ENCODE peak calls at places on chromosomes 13 and 19, in five cellular contexts. P, A, L, J and Y are unnamed samples. For H3K4me1 and H3K36me3, the result is how much of the 10 kb centered on the place peaks cover.

GRCh38 chr19:54189020-54189667 is at the start of gene MBOAT7:
- DNase-seq in L (no peak), P (no peak), A (no peak), J (no peak), Y (no peak)

GRCh38 chr13:26710166-26710565 is 50.4 kb downstream of the GPR12 start:
- DNase-seq in L (no peak), A (no peak), J (no peak), P (no peak), Y (no peak)

GRCh38 chr19:45444318-45445041 is 20.8 kb upstream of the ERCC1 start:
- DNase-seq in A (peak), J (peak), L (peak), P (peak), Y (peak)

GRCh38 chr13:111482806-111483620 is 162.6 kb downstream of the TEX29 start:
- DNase-seq in A (no peak), J (no peak), P (no peak), L (no peak), Y (no peak)

GRCh38 chr13:98571955-98572662 is 4.8 kb downstream of the STK24 start:
- DNase-seq in L (peak), P (no peak), A (no peak), J (no peak), Y (peak)

GRCh38 chr19:44685877-44686276 is 13.1 kb upstream of the CEACAM16 start:
- DNase-seq in P (no peak), J (no peak), L (no peak), A (no peak), Y (no peak)

GRCh38 chr19:2328401-2329161 is at the start of the genes LSM7 and SPPL2B:
- DNase-seq in P (peak), A (peak), J (peak), L (peak), Y (peak)

GRCh38 chr19:7562646-7563393 is 27.3 kb downstream of the PNPLA6 start:
- DNase-seq in L (peak), A (no peak), J (no peak), P (peak), Y (no peak)

GRCh38 chr13:32164622-32165268 is 133.2 kb downstream of the FRY start:
- DNase-seq in J (peak), A (no peak), P (peak), L (peak), Y (peak)

GRCh38 chr13:112918746-112919145 is 50.3 kb upstream of the MCF2L start:
- DNase-seq in A (no peak), L (no peak), P (no peak), J (no peak), Y (no peak)

GRCh38 chr13:75792526-75793187 is 156.5 kb downstream of the LMO7 start:
- DNase-seq in J (no peak), A (no peak), L (peak), P (peak), Y (no peak)

GRCh38 chr13:48486362-48486761 is 46.5 kb downstream of the RCBTB2 start:
- DNase-seq in L (no peak), J (no peak), P (no peak), A (no peak), Y (no peak)

GRCh38 chr13:44936246-44936645 is 53.0 kb downstream of the NUFIP1 start:
- DNase-seq in J (no peak), P (no peak), A (no peak), L (no peak), Y (no peak)

GRCh38 chr13:102670130-102670529 is 24.7 kb downstream of the METTL21C start:
- DNase-seq in P (no peak), L (no peak), A (no peak), J (no peak), Y (no peak)

GRCh38 chr19:20067898-20068297 is 9.9 kb upstream of the ZNF90 start:
- DNase-seq in J (peak), A (no peak), L (no peak), P (no peak), Y (no peak)

GRCh38 chr13:51323824-51324511 is 15.5 kb upstream of the SERPINE3 start:
- DNase-seq in A (no peak), J (no peak), L (peak), P (no peak), Y (no peak)

GRCh38 chr13:73835138-73835721 is 299.0 kb downstream of the KLF12 start:
- DNase-seq in L (peak), P (peak), J (no peak), A (no peak), Y (no peak)

GRCh38 chr13:109204252-109204651 is 574.8 kb downstream of the MYO16 start:
- DNase-seq in J (no peak), P (no peak), L (no peak), A (no peak), Y (no peak)

GRCh38 chr13:44396295-44396962 is 22.8 kb downstream of the SERP2 start:
- DNase-seq in L (no peak), P (no peak), J (no peak), A (no peak), Y (no peak)

GRCh38 chr13:110466261-110466660 is 95.3 kb downstream of the RAB20 start:
- DNase-seq in A (no peak), L (no peak), J (no peak), P (no peak), Y (no peak)

GRCh38 chr19:47186337-47187022 is 44.5 kb downstream of the BBC3 start:
- DNase-seq in A (no peak), L (peak), J (no peak), P (peak), Y (peak)

GRCh38 chr13:37747071-37747612 is 122.4 kb downstream of the TRPC4 start:
- DNase-seq in A (no peak), P (no peak), L (no peak), J (no peak), Y (no peak)

GRCh38 chr13:59409651-59410200 is 754.0 kb downstream of the DIAPH3 start:
- DNase-seq in A (no peak), J (no peak), P (no peak), L (no peak), Y (no peak)

GRCh38 chr19:24074720-24075119 is 12.3 kb upstream of the ZNF254 start:
- DNase-seq in P (no peak), A (no peak), J (no peak), L (no peak), Y (no peak)

GRCh38 chr19:22532388-22533310 is 101.5 kb upstream of the ZNF492 start:
- DNase-seq in J (peak), P (no peak), A (peak), L (no peak), Y (no peak)

GRCh38 chr13:64446372-64446771 is 2783.8 kb downstream of the PCDH9 start:
- DNase-seq in J (no peak), P (no peak), A (no peak), L (no peak), Y (no peak)

GRCh38 chr13:108795841-108796240 is 166.4 kb downstream of the MYO16 start:
- DNase-seq in J (no peak), L (no peak), A (no peak), P (no peak), Y (no peak)

GRCh38 chr13:106197506-106197905 is 338.0 kb downstream of the EFNB2 start:
- DNase-seq in J (no peak), L (no peak), P (no peak), A (no peak), Y (no peak)

DNA sequence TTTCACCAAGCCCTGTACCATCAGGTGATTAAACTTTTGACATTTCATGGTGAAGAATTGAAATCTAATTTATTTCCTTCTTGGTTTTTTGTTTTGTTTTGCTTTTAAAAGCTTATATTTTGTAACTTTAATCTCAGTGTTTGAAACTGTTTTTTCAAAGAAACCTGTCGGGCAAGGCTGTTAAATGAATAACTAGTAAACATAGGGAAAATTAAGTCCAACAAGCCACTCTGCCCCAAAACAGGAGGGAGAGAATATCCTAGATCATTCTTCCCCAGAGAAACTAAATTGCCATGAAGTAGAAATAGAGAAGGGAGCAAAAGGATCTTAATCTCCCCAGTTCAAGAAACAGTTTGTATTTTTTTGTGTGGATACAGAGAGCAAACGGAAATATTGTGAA is 98.2 kb downstream of the FREM2 start:
- DNase-seq in L (no peak), J (no peak), A (no peak), P (no peak), Y (no peak)
- H3K4me3 ChIP-seq in L (no peak), J (no peak), A (no peak), P (no peak), Y (no peak)

GRCh38 chr19:16297575-16298178 is 26.9 kb upstream of the KLF2 start:
- DNase-seq in P (no peak), L (peak), A (no peak), J (no peak), Y (no peak)
- H3K4me1 ChIP-seq in P (under half), L (under half), A (under half), J (under half), Y (under half)

GRCh38 chr19:42287017-42287825 is 14.7 kb upstream of the PRR19 start:
- DNase-seq in L (no peak), A (no peak), J (no peak), P (no peak), Y (no peak)
- H3K36me3 ChIP-seq in L (under half), A (under half), J (under half), P (under half), Y (under half)

GRCh38 chr13:33435207-33435606 is 149.7 kb upstream of the STARD13 start:
- DNase-seq in L (no peak), J (no peak), A (no peak), P (no peak), Y (no peak)

GRCh38 chr13:33445024-33445423 is 159.5 kb upstream of the STARD13 start:
- DNase-seq in J (no peak), A (no peak), P (no peak), L (peak), Y (no peak)

GRCh38 chr13:33446821-33447481 is 161.4 kb upstream of the STARD13 start:
- DNase-seq in A (no peak), J (peak), L (no peak), P (no peak), Y (no peak)

GRCh38 chr13:33445476-33445875 is 159.9 kb upstream of the STARD13 start:
- DNase-seq in L (no peak), P (no peak), J (no peak), A (no peak), Y (no peak)

DNA sequence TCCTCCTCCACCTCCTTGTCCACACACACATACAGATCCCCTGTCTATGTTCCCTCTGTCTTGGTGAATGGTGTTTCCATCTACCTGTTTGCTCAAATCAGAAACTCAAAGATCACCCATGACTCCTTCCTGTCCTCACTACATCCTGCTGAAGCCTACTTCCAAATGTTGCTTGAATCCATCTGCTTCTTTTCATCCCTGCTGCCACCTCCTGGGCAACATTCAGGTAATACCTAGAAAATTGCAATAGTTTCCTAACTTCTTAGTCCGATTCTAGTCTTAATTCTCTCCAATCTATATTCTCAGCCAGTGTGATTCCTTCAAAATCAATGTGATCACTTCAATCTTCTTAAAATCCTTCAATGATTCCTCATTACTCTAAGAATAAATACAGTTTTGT is 155.5 kb upstream of the STARD13 start:
- DNase-seq in J (no peak), P (peak), A (no peak), L (peak), Y (no peak)
- H3K4me3 ChIP-seq in J (no peak), P (no peak), A (no peak), L (no peak), Y (no peak)

GRCh38 chr19:4717966-4718701 is 5.5 kb downstream of the DPP9 start:
- DNase-seq in A (no peak), J (no peak), L (no peak), P (no peak), Y (no peak)

GRCh38 chr19:4717191-4717965 is 6.3 kb downstream of the DPP9 start:
- DNase-seq in L (no peak), J (peak), A (no peak), P (no peak), Y (no peak)

GRCh38 chr19:4713384-4713951 is 10.2 kb downstream of the DPP9 start:
- DNase-seq in L (peak), A (peak), J (peak), P (no peak), Y (no peak)

GRCh38 chr19:4714016-4714415 is 9.6 kb downstream of the DPP9 start:
- DNase-seq in A (no peak), J (no peak), L (no peak), P (no peak), Y (no peak)

GRCh38 chr19:4715529-4716221 is 8.0 kb downstream of the DPP9 start:
- DNase-seq in A (no peak), P (no peak), L (no peak), J (peak), Y (no peak)
- H3K4me1 ChIP-seq in A (under half), P (under half), L (under half), J (under half), Y (under half)

GRCh38 chr19:58549664-58550361 is 5.1 kb downstream of the CHMP2A start:
- DNase-seq in P (no peak), L (no peak), J (no peak), A (no peak), Y (no peak)
- H3K36me3 ChIP-seq in P (under half), L (under half), J (under half), A (under half), Y (half or more)

GRCh38 chr19:6087074-6087506 is 23.2 kb downstream of the RFX2 start:
- DNase-seq in L (peak), P (no peak), A (no peak), J (no peak), Y (peak)
- H3K4me3 ChIP-seq in L (no peak), P (no peak), A (no peak), J (no peak), Y (peak)